ENCODE peak calls at places on chromosomes 7 and 10, in five cellular contexts. E is IMR-90, O is adipocyte, Q is lung, C is GM12878. R is an unnamed sample. For H3K36me3, the result is how much of the 10 kb centered on the place peaks cover.

GRCh38 chr7:112995091-112995824 is 91.4 kb downstream of the GPR85 start:
- DNase-seq in Q (no peak), O (peak), C (no peak), E (peak), R (no peak)

GRCh38 chr7:90713628-90714027 is 117.5 kb downstream of the CDK14 start:
- DNase-seq in C (no peak), O (no peak), Q (no peak), E (no peak), R (no peak)

GRCh38 chr7:8620169-8620568 is 186.8 kb downstream of the NXPH1 start:
- DNase-seq in O (no peak), E (no peak), C (no peak), Q (no peak), R (no peak)

GRCh38 chr7:150451833-150452431 is 1.5 kb downstream of the GIMAP8 start:
- DNase-seq in Q (no peak), O (no peak), C (no peak), E (no peak), R (no peak)

GRCh38 chr7:115676080-115676479 is 354.5 kb downstream of the TFEC start:
- DNase-seq in O (no peak), Q (no peak), E (peak), C (no peak), R (no peak)

GRCh38 chr7:93902777-93903423 is 3.5 kb upstream of the GNGT1 start:
- DNase-seq in C (no peak), O (peak), Q (no peak), E (peak), R (no peak)

GRCh38 chr10:117621795-117622420 is 79.4 kb downstream of the EMX2 start:
- DNase-seq in O (no peak), C (no peak), E (no peak), Q (peak), R (no peak)

GRCh38 chr10:87661861-87662785 is 2.4 kb downstream of the PAPSS2 start:
- DNase-seq in E (peak), O (peak), Q (no peak), C (no peak), R (no peak)

GRCh38 chr10:57657164-57657765 is 610.4 kb downstream of the IPMK start:
- DNase-seq in E (peak), O (peak), C (no peak), Q (no peak), R (no peak)

GRCh38 chr10:43114743-43115611 is 23.3 kb upstream of the CSGALNACT2 start:
- DNase-seq in Q (no peak), C (no peak), O (no peak), E (no peak), R (no peak)

GRCh38 chr7:124635416-124635815 is 130.2 kb downstream of the GPR37 start:
- DNase-seq in Q (no peak), C (no peak), E (no peak), O (no peak), R (no peak)

GRCh38 chr7:95004618-95005282 is 97.4 kb downstream of the PPP1R9A start:
- DNase-seq in E (no peak), C (no peak), O (no peak), Q (no peak), R (no peak)

GRCh38 chr10:25974897-25975459 is 40.9 kb downstream of the MYO3A start:
- DNase-seq in E (no peak), C (no peak), Q (no peak), O (no peak), R (no peak)

GRCh38 chr10:103316087-103316486 is 34.9 kb downstream of the PCGF6 start:
- DNase-seq in E (no peak), C (no peak), O (no peak), Q (no peak), R (no peak)

GRCh38 chr7:133029463-133029862 is 52.4 kb downstream of the CHCHD3 start:
- DNase-seq in E (no peak), Q (no peak), O (no peak), C (no peak), R (no peak)

GRCh38 chr10:103829266-103829665 is 26.1 kb downstream of the SH3PXD2A start:
- DNase-seq in C (no peak), O (no peak), Q (no peak), E (no peak), R (no peak)

GRCh38 chr10:31908157-31908556 is 20.5 kb downstream of the ARHGAP12 start:
- DNase-seq in O (no peak), E (no peak), Q (no peak), C (no peak), R (no peak)

GRCh38 chr7:115911466-115911865 is 119.1 kb downstream of the TFEC start:
- DNase-seq in C (no peak), E (peak), Q (no peak), O (peak), R (no peak)

GRCh38 chr10:293636-294035 is 158.4 kb downstream of the ZMYND11 start:
- DNase-seq in Q (no peak), E (no peak), O (no peak), C (no peak), R (no peak)
- H3K36me3 ChIP-seq in Q (under half), E (under half), O (under half), C (under half), R (under half)

DNA sequence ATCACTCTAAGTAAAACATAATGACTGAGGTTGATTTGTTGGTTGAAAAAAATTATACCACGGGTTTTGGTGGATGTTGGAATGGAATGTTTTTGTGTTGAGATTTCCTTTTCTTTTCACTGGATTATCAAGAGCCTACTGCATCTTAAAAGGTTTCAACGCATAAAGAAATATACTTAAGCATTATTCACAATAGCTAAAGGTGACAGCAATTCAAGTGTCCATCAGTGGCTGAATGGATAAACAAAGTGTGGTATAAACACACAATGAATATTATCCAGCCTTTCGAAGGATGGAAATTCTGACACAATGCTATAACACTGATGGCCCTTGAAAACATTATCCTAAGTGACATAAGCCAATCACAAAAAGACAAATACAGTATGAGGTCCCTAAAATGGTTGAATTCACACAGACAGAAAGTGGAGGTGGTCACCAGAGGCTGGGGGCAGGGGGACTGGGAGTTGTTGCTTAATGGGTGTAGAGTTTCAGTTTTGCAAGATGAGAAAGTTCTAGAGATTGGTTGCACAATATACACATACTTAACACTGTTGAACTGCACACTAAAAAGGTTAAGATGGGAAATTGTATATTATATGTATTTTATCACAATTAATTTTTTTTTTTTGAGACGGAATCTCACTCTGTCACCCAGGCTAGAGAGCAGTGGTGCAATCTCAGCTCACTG is 122.3 kb downstream of the NRP1 start:
- DNase-seq in O (peak), Q (no peak), E (peak), C (no peak), R (no peak)
- H3K36me3 ChIP-seq in O (half or more), Q (under half), E (under half), C (under half), R (under half)

GRCh38 chr7:105641236-105641810 is 60.0 kb upstream of the EFCAB10 start:
- DNase-seq in C (no peak), E (no peak), Q (no peak), O (no peak), R (no peak)
- H3K36me3 ChIP-seq in C (under half), E (under half), Q (under half), O (under half), R (under half)

GRCh38 chr7:36898186-36898585 is 173.9 kb upstream of the AOAH start:
- DNase-seq in O (no peak), E (no peak), Q (no peak), C (no peak), R (no peak)

GRCh38 chr7:36896956-36897594 is 172.8 kb upstream of the AOAH start:
- DNase-seq in E (no peak), Q (no peak), C (no peak), O (no peak), R (no peak)

GRCh38 chr7:36904802-36905201 is 180.5 kb upstream of the AOAH start:
- DNase-seq in E (no peak), Q (no peak), O (no peak), C (no peak), R (no peak)

GRCh38 chr7:36904101-36904500 is 179.8 kb upstream of the AOAH start:
- DNase-seq in O (no peak), E (no peak), Q (no peak), C (no peak), R (no peak)

GRCh38 chr7:36900988-36901710 is 176.9 kb upstream of the AOAH start:
- DNase-seq in Q (no peak), O (no peak), E (no peak), C (no peak), R (no peak)
- H3K36me3 ChIP-seq in Q (under half), O (under half), E (under half), C (under half), R (under half)

DNA sequence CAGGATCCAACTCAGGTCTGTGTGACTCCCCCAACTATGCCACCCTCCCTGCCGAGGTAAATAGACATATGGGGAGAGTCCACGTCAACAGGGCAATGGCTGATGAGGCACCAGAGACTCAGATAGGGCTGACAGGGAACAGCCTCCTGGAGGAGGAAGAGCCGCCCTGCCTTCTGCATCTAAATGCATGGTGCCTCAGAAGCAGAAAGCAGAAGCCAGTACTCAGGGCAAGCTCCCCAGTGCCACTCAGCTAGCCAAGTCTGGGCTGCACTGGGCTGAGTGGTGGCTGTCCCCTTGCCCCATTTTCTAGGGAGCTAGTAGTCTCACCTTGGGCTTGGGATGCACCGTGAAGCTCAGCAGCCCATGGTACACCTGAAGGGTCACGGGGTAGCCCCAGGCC is 11.0 kb downstream of the RRP12 start:
- DNase-seq in C (no peak), Q (no peak), E (no peak), O (no peak), R (no peak)
- H3K36me3 ChIP-seq in C (under half), Q (under half), E (under half), O (half or more), R (under half)

GRCh38 chr10:132616995-132617780 is 79.6 kb downstream of the INPP5A start:
- DNase-seq in E (no peak), C (no peak), Q (no peak), O (no peak), R (no peak)
- H3K36me3 ChIP-seq in E (under half), C (under half), Q (under half), O (under half), R (under half)

GRCh38 chr7:158759245-158759614 is 54.6 kb upstream of the NCAPG2 start:
- DNase-seq in Q (no peak), E (no peak), O (no peak), C (no peak), R (no peak)

GRCh38 chr7:158760936-158761335 is 56.3 kb upstream of the NCAPG2 start:
- DNase-seq in Q (no peak), O (no peak), C (no peak), E (no peak), R (no peak)

GRCh38 chr7:158759749-158760444 is 55.3 kb upstream of the NCAPG2 start:
- DNase-seq in Q (peak), O (no peak), E (no peak), C (no peak), R (no peak)

GRCh38 chr7:158761945-158762344 is 57.3 kb upstream of the NCAPG2 start:
- DNase-seq in O (no peak), E (no peak), Q (no peak), C (no peak), R (no peak)

GRCh38 chr7:158760445-158760764 is 55.8 kb upstream of the NCAPG2 start:
- DNase-seq in C (no peak), Q (no peak), O (no peak), E (no peak), R (no peak)
- H3K36me3 ChIP-seq in C (under half), Q (under half), O (half or more), E (under half), R (half or more)